ENCODE peak calls at places on chromosomes 11 and 22, in six cellular contexts. One of them, this sample, is unnamed.

GRCh38 chr22:37090920-37091688 is 18.4 kb downstream of the TMPRSS6 start:
- ATAC-seq in heart right ventricle: no peak
- ATAC-seq in left lung: peak
- ATAC-seq in GM12878: no peak
- ATAC-seq in body of pancreas: no peak
- ATAC-seq in A549: no peak
- ATAC-seq in this sample: no peak

GRCh38 chr11:128796275-128796674 is 70.8 kb downstream of the KCNJ1 start:
- ATAC-seq in heart right ventricle: no peak
- ATAC-seq in left lung: no peak
- ATAC-seq in GM12878: peak
- ATAC-seq in body of pancreas: no peak
- ATAC-seq in A549: no peak
- ATAC-seq in this sample: no peak

GRCh38 chr22:46575915-46576555 is 38.6 kb upstream of the CELSR1 start:
- ATAC-seq in heart right ventricle: peak
- ATAC-seq in left lung: peak
- ATAC-seq in GM12878: no peak
- ATAC-seq in body of pancreas: no peak
- ATAC-seq in A549: peak
- ATAC-seq in this sample: no peak

GRCh38 chr22:22463855-22464540 is 44.5 kb downstream of the ZNF280B start:
- ATAC-seq in heart right ventricle: peak
- ATAC-seq in left lung: peak
- ATAC-seq in GM12878: peak
- ATAC-seq in body of pancreas: no peak
- ATAC-seq in A549: peak
- ATAC-seq in this sample: no peak

GRCh38 chr11:72135891-72136676 is 559 bp downstream of the FOLR3 start:
- ATAC-seq in heart right ventricle: no peak
- ATAC-seq in left lung: peak
- ATAC-seq in GM12878: no peak
- ATAC-seq in body of pancreas: no peak
- ATAC-seq in A549: peak
- ATAC-seq in this sample: no peak

GRCh38 chr11:33868646-33869461 is 23.0 kb downstream of the LMO2 start:
- ATAC-seq in heart right ventricle: peak
- ATAC-seq in left lung: peak
- ATAC-seq in GM12878: peak
- ATAC-seq in body of pancreas: peak
- ATAC-seq in A549: peak
- ATAC-seq in this sample: peak

GRCh38 chr11:43735931-43736330 is 55.4 kb downstream of the HSD17B12 start:
- ATAC-seq in heart right ventricle: no peak
- ATAC-seq in left lung: no peak
- ATAC-seq in GM12878: no peak
- ATAC-seq in body of pancreas: no peak
- ATAC-seq in A549: no peak
- ATAC-seq in this sample: no peak

GRCh38 chr22:35993048-35993714 is 35.4 kb downstream of the RBFOX2 start:
- ATAC-seq in heart right ventricle: no peak
- ATAC-seq in left lung: no peak
- ATAC-seq in GM12878: no peak
- ATAC-seq in body of pancreas: no peak
- ATAC-seq in A549: no peak
- ATAC-seq in this sample: no peak

GRCh38 chr11:58905716-58906547 is 33.4 kb upstream of the GLYATL1 start:
- ATAC-seq in heart right ventricle: no peak
- ATAC-seq in left lung: peak
- ATAC-seq in GM12878: no peak
- ATAC-seq in body of pancreas: peak
- ATAC-seq in A549: peak
- ATAC-seq in this sample: peak

GRCh38 chr11:5691963-5692358 is 2.4 kb downstream of the TRIM22 start:
- ATAC-seq in heart right ventricle: no peak
- ATAC-seq in left lung: no peak
- ATAC-seq in GM12878: no peak
- ATAC-seq in body of pancreas: no peak
- ATAC-seq in A549: no peak
- ATAC-seq in this sample: no peak

GRCh38 chr11:70233034-70233433 is 29.9 kb downstream of the FADD start:
- ATAC-seq in heart right ventricle: no peak
- ATAC-seq in left lung: no peak
- ATAC-seq in GM12878: no peak
- ATAC-seq in body of pancreas: no peak
- ATAC-seq in A549: peak
- ATAC-seq in this sample: no peak

GRCh38 chr22:46114518-46115387 is 35.6 kb upstream of the PPARA start:
- ATAC-seq in heart right ventricle: peak
- ATAC-seq in left lung: no peak
- ATAC-seq in GM12878: no peak
- ATAC-seq in body of pancreas: peak
- ATAC-seq in A549: peak
- ATAC-seq in this sample: no peak

GRCh38 chr22:39439170-39439569 is 17.6 kb upstream of the MGAT3 start:
- ATAC-seq in heart right ventricle: no peak
- ATAC-seq in left lung: peak
- ATAC-seq in GM12878: no peak
- ATAC-seq in body of pancreas: no peak
- ATAC-seq in A549: peak
- ATAC-seq in this sample: no peak

GRCh38 chr22:47094861-47095330 is 332.4 kb downstream of the TBC1D22A start:
- ATAC-seq in heart right ventricle: no peak
- ATAC-seq in left lung: no peak
- ATAC-seq in GM12878: no peak
- ATAC-seq in body of pancreas: peak
- ATAC-seq in A549: no peak
- ATAC-seq in this sample: no peak

GRCh38 chr11:35655856-35656255 is 6.7 kb upstream of the TRIM44 start:
- ATAC-seq in heart right ventricle: no peak
- ATAC-seq in left lung: no peak
- ATAC-seq in GM12878: no peak
- ATAC-seq in body of pancreas: no peak
- ATAC-seq in A549: no peak
- ATAC-seq in this sample: no peak

GRCh38 chr11:86781546-86781945 is 18.8 kb upstream of the PRSS23 start:
- ATAC-seq in heart right ventricle: no peak
- ATAC-seq in left lung: no peak
- ATAC-seq in GM12878: peak
- ATAC-seq in body of pancreas: no peak
- ATAC-seq in A549: peak
- ATAC-seq in this sample: no peak

GRCh38 chr11:27447288-27447914 is 25.2 kb downstream of the LGR4 start:
- ATAC-seq in heart right ventricle: no peak
- ATAC-seq in left lung: no peak
- ATAC-seq in GM12878: no peak
- ATAC-seq in body of pancreas: no peak
- ATAC-seq in A549: no peak
- ATAC-seq in this sample: no peak

GRCh38 chr11:120815260-120816100 is 208.4 kb upstream of the TBCEL start:
- ATAC-seq in heart right ventricle: no peak
- ATAC-seq in left lung: no peak
- ATAC-seq in GM12878: no peak
- ATAC-seq in body of pancreas: no peak
- ATAC-seq in A549: no peak
- ATAC-seq in this sample: no peak

GRCh38 chr11:66277475-66278391 is at the start of gene CNIH2:
- ATAC-seq in heart right ventricle: no peak
- ATAC-seq in left lung: peak
- ATAC-seq in GM12878: peak
- ATAC-seq in body of pancreas: peak
- ATAC-seq in A549: no peak
- ATAC-seq in this sample: peak
- H3K4me3 ChIP-seq in heart right ventricle: peak
- H3K4me3 ChIP-seq in left lung: no peak
- H3K4me3 ChIP-seq in GM12878: no peak
- H3K4me3 ChIP-seq in body of pancreas: no peak
- H3K4me3 ChIP-seq in A549: peak
- H3K4me3 ChIP-seq in this sample: peak

GRCh38 chr11:46238078-46238966 is 39.1 kb upstream of the CREB3L1 start:
- ATAC-seq in heart right ventricle: peak
- ATAC-seq in left lung: peak
- ATAC-seq in GM12878: peak
- ATAC-seq in body of pancreas: peak
- ATAC-seq in A549: peak
- ATAC-seq in this sample: peak
- H3K4me3 ChIP-seq in heart right ventricle: peak
- H3K4me3 ChIP-seq in left lung: peak
- H3K4me3 ChIP-seq in GM12878: peak
- H3K4me3 ChIP-seq in body of pancreas: no peak
- H3K4me3 ChIP-seq in A549: peak
- H3K4me3 ChIP-seq in this sample: peak

GRCh38 chr22:43862074-43862881 is at the start of gene SULT4A1:
- ATAC-seq in heart right ventricle: no peak
- ATAC-seq in left lung: no peak
- ATAC-seq in GM12878: no peak
- ATAC-seq in body of pancreas: no peak
- ATAC-seq in A549: no peak
- ATAC-seq in this sample: no peak
- H3K4me3 ChIP-seq in heart right ventricle: no peak
- H3K4me3 ChIP-seq in left lung: no peak
- H3K4me3 ChIP-seq in GM12878: no peak
- H3K4me3 ChIP-seq in body of pancreas: no peak
- H3K4me3 ChIP-seq in A549: peak
- H3K4me3 ChIP-seq in this sample: no peak

GRCh38 chr11:46370253-46370652 is 11.2 kb upstream of the MDK start:
- ATAC-seq in heart right ventricle: no peak
- ATAC-seq in left lung: peak
- ATAC-seq in GM12878: no peak
- ATAC-seq in body of pancreas: no peak
- ATAC-seq in A549: no peak
- ATAC-seq in this sample: no peak

GRCh38 chr11:46369458-46370152 is 11.9 kb upstream of the MDK start:
- ATAC-seq in heart right ventricle: peak
- ATAC-seq in left lung: peak
- ATAC-seq in GM12878: peak
- ATAC-seq in body of pancreas: peak
- ATAC-seq in A549: peak
- ATAC-seq in this sample: peak

GRCh38 chr11:46373787-46374740 is 7.4 kb upstream of the MDK start:
- ATAC-seq in heart right ventricle: no peak
- ATAC-seq in left lung: no peak
- ATAC-seq in GM12878: no peak
- ATAC-seq in body of pancreas: no peak
- ATAC-seq in A549: no peak
- ATAC-seq in this sample: no peak

GRCh38 chr11:46374815-46375214 is 6.7 kb upstream of the MDK start:
- ATAC-seq in heart right ventricle: no peak
- ATAC-seq in left lung: no peak
- ATAC-seq in GM12878: no peak
- ATAC-seq in body of pancreas: no peak
- ATAC-seq in A549: no peak
- ATAC-seq in this sample: no peak

GRCh38 chr11:46371994-46372393 is 9.5 kb upstream of the MDK start:
- ATAC-seq in heart right ventricle: no peak
- ATAC-seq in left lung: no peak
- ATAC-seq in GM12878: no peak
- ATAC-seq in body of pancreas: no peak
- ATAC-seq in A549: no peak
- ATAC-seq in this sample: no peak
- H3K4me3 ChIP-seq in heart right ventricle: no peak
- H3K4me3 ChIP-seq in left lung: no peak
- H3K4me3 ChIP-seq in GM12878: no peak
- H3K4me3 ChIP-seq in body of pancreas: no peak
- H3K4me3 ChIP-seq in A549: no peak
- H3K4me3 ChIP-seq in this sample: no peak

DNA sequence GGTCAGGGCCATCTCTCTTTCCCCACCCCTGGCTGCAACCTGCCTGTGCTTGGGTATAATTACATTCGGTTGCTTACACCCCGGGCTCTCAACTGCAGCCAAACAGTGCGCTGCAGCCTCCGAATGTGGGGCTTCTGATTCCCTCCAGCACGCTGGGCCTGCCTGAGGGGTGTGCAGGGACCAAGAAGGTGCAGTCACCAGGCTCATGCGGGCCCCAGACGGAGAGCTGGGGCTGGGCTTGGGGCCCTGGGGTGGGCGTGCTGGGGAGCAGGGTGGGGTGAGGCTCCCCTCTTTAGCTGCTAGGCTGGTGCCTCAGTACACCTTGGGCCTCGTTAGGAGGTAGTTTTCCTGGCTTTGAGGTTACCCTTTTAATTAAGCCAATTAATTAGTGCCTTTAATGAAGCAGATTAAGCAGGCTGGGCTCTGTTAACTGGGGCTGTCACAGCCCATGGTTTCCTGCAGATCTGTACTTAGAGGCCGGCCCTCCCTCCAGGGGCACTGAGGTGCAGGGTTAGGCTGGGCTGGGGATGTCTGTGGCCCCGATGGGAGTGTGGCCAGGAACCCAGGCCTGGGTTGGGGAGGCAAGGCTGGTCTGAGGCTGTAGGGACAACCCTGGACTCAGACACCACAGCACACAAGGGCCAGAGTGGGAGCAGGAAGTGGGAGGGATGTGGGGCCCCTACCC is 17.3 kb downstream of the FLRT1 start:
- ATAC-seq in heart right ventricle: no peak
- ATAC-seq in left lung: no peak
- ATAC-seq in GM12878: no peak
- ATAC-seq in body of pancreas: no peak
- ATAC-seq in A549: peak
- ATAC-seq in this sample: no peak
- H3K4me3 ChIP-seq in heart right ventricle: no peak
- H3K4me3 ChIP-seq in left lung: no peak
- H3K4me3 ChIP-seq in GM12878: no peak
- H3K4me3 ChIP-seq in body of pancreas: no peak
- H3K4me3 ChIP-seq in A549: no peak
- H3K4me3 ChIP-seq in this sample: no peak

DNA sequence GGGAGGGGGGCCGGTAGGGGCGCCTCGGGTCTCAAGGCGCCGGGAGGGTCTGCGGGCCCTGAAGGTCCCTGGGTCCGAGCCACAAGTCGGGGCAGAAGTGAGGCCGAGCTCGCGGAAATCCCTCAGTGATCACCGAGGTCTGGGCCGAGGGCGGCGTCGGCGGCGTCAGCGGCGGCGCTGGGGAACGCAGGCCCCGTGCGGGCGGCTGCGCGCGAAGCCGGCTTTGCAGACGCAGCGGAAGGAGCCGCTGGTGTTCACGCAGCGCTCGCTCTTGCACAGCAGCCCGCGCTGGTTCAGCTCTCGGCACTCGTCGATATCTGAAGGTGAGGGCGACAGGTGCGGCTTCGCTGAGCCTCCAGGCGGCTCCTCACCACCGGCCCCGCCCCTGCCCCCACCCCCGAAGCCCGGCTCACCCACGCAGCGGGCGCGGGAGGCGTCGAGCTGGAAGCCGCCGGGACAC is 14.1 kb downstream of the SCYL1 start:
- ATAC-seq in heart right ventricle: no peak
- ATAC-seq in left lung: no peak
- ATAC-seq in GM12878: no peak
- ATAC-seq in body of pancreas: no peak
- ATAC-seq in A549: no peak
- ATAC-seq in this sample: no peak
- H3K4me3 ChIP-seq in heart right ventricle: no peak
- H3K4me3 ChIP-seq in left lung: no peak
- H3K4me3 ChIP-seq in GM12878: no peak
- H3K4me3 ChIP-seq in body of pancreas: no peak
- H3K4me3 ChIP-seq in A549: no peak
- H3K4me3 ChIP-seq in this sample: no peak